ENCODE peak calls at places on chromosome 16, in seven cellular contexts. H, G, D, O, E, U and N are unnamed samples.

GRCh38 chr16:53864819-53865491 is 161.0 kb downstream of the FTO start:
- DNase-seq in H (peak; percentile 25), O (no peak), G (peak; percentile 24), D (no peak), U (no peak), E (peak; percentile 4), N (no peak)

GRCh38 chr16:78906135-78906534 is 694.4 kb downstream of the MAF start:
- DNase-seq in E (no peak), D (no peak), H (no peak), G (no peak), O (no peak), U (no peak), N (peak; percentile 24)

GRCh38 chr16:75202069-75202590 is 4.8 kb downstream of the CTRB2 start:
- DNase-seq in D (no peak), H (no peak), U (no peak), E (no peak), G (no peak), O (no peak), N (no peak)

GRCh38 chr16:1308036-1308976 is 1.1 kb upstream of the UBE2I start:
- DNase-seq in G (peak; percentile 16), H (peak; percentile 52), E (peak; percentile 90), U (peak; percentile 49), O (no peak), D (no peak), N (no peak)

GRCh38 chr16:67562918-67563707 is 787 bp downstream of the CTCF start:
- DNase-seq in U (peak; percentile 38), O (peak; percentile 76), E (peak; percentile 57), H (peak; percentile 40), G (peak; percentile 33), D (peak; percentile 67), N (peak; percentile 92)

GRCh38 chr16:11034005-11034404 is 89.6 kb downstream of the CLEC16A start:
- DNase-seq in G (peak; percentile 92), E (no peak), U (no peak), D (no peak), H (no peak), O (no peak), N (no peak)

GRCh38 chr16:57863434-57864160 is 61.3 kb upstream of the KIFC3 start:
- DNase-seq in D (peak; percentile 39), O (no peak), H (peak; percentile 68), E (peak; percentile 86), U (peak; percentile 38), G (peak; percentile 79), N (peak; percentile 70)

GRCh38 chr16:87528690-87529579 is 36.1 kb upstream of the ZCCHC14 start:
- DNase-seq in E (no peak), O (no peak), U (no peak), G (no peak), D (no peak), H (peak; percentile 97), N (no peak)

GRCh38 chr16:68563631-68564366 is 24.7 kb downstream of the ZFP90 start:
- DNase-seq in U (no peak), G (no peak), D (no peak), O (no peak), H (no peak), E (peak; percentile 14), N (no peak)

GRCh38 chr16:149024-149675 is 3.3 kb upstream of the HBZ start:
- DNase-seq in E (no peak), U (peak; percentile 95), O (no peak), G (peak; percentile 52), H (no peak), D (no peak), N (no peak)

GRCh38 chr16:24208710-24209109 is 47.4 kb upstream of the CACNG3 start:
- DNase-seq in H (no peak), G (no peak), E (no peak), D (peak; percentile 82), O (no peak), U (no peak), N (peak; percentile 94)

GRCh38 chr16:19696312-19696711 is 21.7 kb downstream of the KNOP1 start:
- DNase-seq in E (peak; percentile 82), U (no peak), G (peak; percentile 88), H (no peak), O (no peak), D (no peak), N (no peak)

GRCh38 chr16:87333581-87334331 is 16.6 kb upstream of the C16orf95 start:
- DNase-seq in O (no peak), H (no peak), E (no peak), G (no peak), D (no peak), U (no peak), N (no peak)

GRCh38 chr16:49789617-49790016 is 66.3 kb downstream of the ZNF423 start:
- DNase-seq in O (no peak), U (no peak), E (no peak), D (no peak), G (no peak), H (no peak), N (no peak)

GRCh38 chr16:49788936-49789335 is 67.0 kb downstream of the ZNF423 start:
- DNase-seq in O (no peak), G (no peak), H (no peak), U (no peak), E (no peak), D (no peak), N (no peak)

GRCh38 chr16:49786926-49787557 is 68.9 kb downstream of the ZNF423 start:
- DNase-seq in H (no peak), O (no peak), D (no peak), U (no peak), E (no peak), G (no peak), N (no peak)

GRCh38 chr16:49785970-49786369 is 69.9 kb downstream of the ZNF423 start:
- DNase-seq in E (no peak), D (no peak), G (no peak), U (no peak), O (no peak), H (no peak), N (no peak)

GRCh38 chr16:49788505-49788904 is 67.4 kb downstream of the ZNF423 start:
- DNase-seq in G (no peak), H (no peak), O (no peak), E (no peak), D (no peak), U (no peak), N (no peak)
- H3K4me2 ChIP-seq in G (no peak overlapping the region), H (no peak overlapping the region), O (no peak overlapping the region), E (no peak overlapping the region), D (no peak overlapping the region), U (no peak overlapping the region), N (no peak overlapping the region)

GRCh38 chr16:64390102-64390501 is 731.8 kb downstream of the CDH11 start:
- DNase-seq in O (no peak), H (no peak), E (no peak), U (no peak), G (no peak), D (no peak), N (no peak)

GRCh38 chr16:64392456-64392855 is 729.4 kb downstream of the CDH11 start:
- DNase-seq in O (no peak), E (no peak), D (no peak), G (no peak), U (no peak), H (no peak), N (no peak)

GRCh38 chr16:64394061-64394460 is 727.8 kb downstream of the CDH11 start:
- DNase-seq in O (no peak), H (no peak), U (no peak), E (no peak), D (no peak), G (no peak), N (no peak)

GRCh38 chr16:64397042-64397441 is 724.8 kb downstream of the CDH11 start:
- DNase-seq in D (no peak), U (no peak), O (no peak), G (peak; percentile 68), H (no peak), E (no peak), N (no peak)

DNA sequence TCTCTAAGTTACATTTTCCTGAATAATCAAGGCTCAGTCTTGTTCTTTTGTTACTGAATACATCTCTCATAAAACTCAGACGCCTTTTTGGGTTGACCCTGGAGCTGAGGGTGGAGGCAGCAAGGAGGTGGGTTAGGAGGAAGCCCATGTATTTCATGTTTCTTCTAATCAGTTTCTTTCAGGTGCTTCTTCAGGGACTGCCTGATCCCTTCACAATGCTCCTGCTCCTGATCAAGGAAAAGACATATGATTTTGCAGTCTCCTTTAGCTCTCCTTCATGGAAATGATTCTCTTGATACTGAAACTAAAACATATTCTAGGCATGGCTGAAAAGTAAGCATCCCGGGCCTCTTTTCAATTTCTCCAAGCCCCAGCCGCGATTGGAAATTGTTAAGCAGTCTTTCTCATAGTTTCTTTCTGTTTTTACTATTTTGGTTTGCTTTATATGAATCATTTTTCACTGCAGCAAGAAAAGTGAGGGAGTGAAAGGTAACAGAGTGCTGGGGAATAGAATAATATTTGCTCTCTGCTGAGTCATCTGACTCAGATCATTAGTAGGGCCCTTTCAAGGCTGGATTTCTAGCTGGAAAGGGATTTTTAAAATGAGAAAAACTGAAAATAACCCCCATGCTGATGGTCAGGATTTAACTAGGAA is 730.7 kb downstream of the CDH11 start:
- DNase-seq in E (peak; percentile 14), H (peak; percentile 21), O (no peak), D (no peak), G (peak; percentile 57), U (no peak), N (no peak)
- H3K27ac ChIP-seq in E (peak overlapping the region; percentile 79), H (no peak overlapping the region), O (no peak overlapping the region), D (no peak overlapping the region), G (peak overlapping the region; percentile 77), U (no peak overlapping the region), N (no peak overlapping the region)

DNA sequence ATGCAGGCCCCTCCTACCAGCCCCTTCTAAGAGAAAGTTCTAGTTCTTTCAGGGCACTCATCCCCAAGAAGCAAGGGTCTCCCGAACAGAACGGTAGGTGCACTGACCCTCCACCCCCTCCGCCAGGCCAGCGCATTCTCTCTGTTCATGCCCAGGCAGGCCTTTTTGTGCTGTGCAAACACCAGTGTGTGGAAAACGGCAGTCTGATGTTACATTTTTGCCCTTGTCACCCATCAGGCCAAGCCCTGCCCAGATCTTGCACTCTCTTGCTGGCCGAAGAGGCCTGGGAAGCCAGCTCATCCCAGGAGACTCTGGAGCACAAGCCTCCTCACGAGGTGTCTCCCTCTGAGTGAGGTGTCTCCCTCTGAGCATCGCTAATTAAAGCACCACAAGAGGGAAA is 16.1 kb upstream of the MTSS2 start:
- DNase-seq in G (no peak), E (no peak), U (no peak), D (no peak), O (no peak), H (no peak), N (no peak)
- H3K4me2 ChIP-seq in G (no peak overlapping the region), E (no peak overlapping the region), U (no peak overlapping the region), D (no peak overlapping the region), O (no peak overlapping the region), H (no peak overlapping the region), N (no peak overlapping the region)

DNA sequence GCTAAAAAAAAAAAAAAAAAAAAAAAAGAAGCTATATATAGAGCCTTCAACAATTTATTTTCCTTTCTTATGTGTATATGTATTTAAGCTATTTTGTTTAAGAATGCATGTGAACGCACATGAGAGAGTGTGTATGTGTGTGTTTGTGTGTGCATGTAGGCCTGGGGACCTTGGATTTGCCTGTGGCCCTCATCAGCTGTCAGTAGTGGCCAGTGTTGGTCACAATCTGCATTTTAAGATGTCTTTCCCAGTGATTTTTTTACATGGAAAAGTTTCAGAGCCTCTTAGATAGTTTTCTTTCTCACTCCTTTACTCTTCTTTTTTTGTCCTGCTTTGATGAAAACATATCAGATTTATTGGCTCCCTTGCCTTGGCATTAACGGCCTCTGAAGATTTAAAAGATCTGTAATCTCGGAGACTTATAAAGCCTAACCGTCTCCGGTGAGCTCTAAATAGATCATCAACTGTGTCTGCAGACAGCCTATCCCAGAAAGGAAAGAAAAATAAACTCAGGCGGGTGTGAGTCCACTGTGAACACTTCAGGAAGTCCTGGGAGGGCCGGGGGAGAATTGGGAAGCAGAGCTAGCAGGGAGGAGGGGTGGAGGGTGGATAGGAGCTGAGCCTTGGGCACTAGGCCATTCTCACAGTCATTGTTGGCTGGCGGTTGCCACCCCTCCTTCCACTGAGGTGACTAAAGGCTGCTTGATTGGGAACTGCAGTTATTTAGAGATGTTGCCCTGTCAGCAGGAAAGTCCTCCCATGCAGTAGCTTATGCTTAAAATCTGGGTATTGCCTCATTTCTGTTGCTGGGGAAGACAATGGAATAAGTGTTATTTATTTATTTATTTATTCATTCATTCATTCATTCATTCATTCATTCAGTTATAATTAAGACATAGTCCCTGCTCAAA is 86.8 kb downstream of the WWP2 start:
- DNase-seq in U (no peak), D (no peak), O (no peak), G (peak; percentile 96), H (no peak), E (no peak), N (no peak)
- H3K27ac ChIP-seq in U (no peak overlapping the region), D (no peak overlapping the region), O (no peak overlapping the region), G (peak overlapping the region; percentile 69), H (no peak overlapping the region), E (no peak overlapping the region), N (no peak overlapping the region)